ENCODE peak calls at places on chromosomes 3 and 15, in ten cellular contexts. C is neural progenitor cell; K is CD4-positive, alpha-beta T cell; S is HFFc6; E is tibial nerve; R is NB4; M is colonic mucosa; V is ovary; U is GM13977; F is lower lobe of right lung. G is an unnamed sample.

GRCh38 chr3:185656321-185656840 is 70.3 kb downstream of the SENP2 start:
- DNase-seq in U (no peak), C (no peak), R (no peak), M (no peak), S (peak), E (peak), F (no peak), K (no peak), V (peak), G (peak)

GRCh38 chr3:129554356-129555120 is 11.6 kb downstream of the H1-8 start:
- DNase-seq in F (no peak), S (no peak), E (no peak), K (no peak), C (peak), M (no peak), U (no peak), R (peak), V (no peak), G (no peak)

GRCh38 chr3:72390841-72391240 is 457.4 kb downstream of the SHQ1 start:
- DNase-seq in R (no peak), F (no peak), E (no peak), U (no peak), C (peak), V (no peak), S (no peak), M (no peak), K (no peak), G (no peak)

GRCh38 chr3:101816215-101817149 is 32.8 kb upstream of the NFKBIZ start:
- DNase-seq in F (no peak), M (no peak), U (no peak), S (peak), K (no peak), R (no peak), V (no peak), E (no peak), C (no peak), G (no peak)

GRCh38 chr15:64044315-64045105 is 1.8 kb downstream of the DAPK2 start:
- DNase-seq in U (peak), V (no peak), R (peak), K (no peak), M (peak), S (no peak), C (no peak), E (no peak), F (no peak), G (no peak)

GRCh38 chr3:50373146-50373864 is 14.0 kb upstream of the TMEM115 start:
- DNase-seq in K (no peak), E (no peak), M (no peak), V (no peak), U (no peak), C (peak), F (no peak), R (no peak), S (no peak), G (no peak)

GRCh38 chr15:94411279-94411678 is 179.9 kb downstream of the MCTP2 start:
- DNase-seq in R (no peak), U (no peak), S (no peak), F (no peak), V (no peak), E (no peak), M (no peak), K (no peak), C (peak), G (no peak)

GRCh38 chr15:48507416-48508065 is 138.0 kb downstream of the FBN1 start:
- DNase-seq in K (no peak), U (peak), S (peak), C (peak), F (no peak), M (peak), R (peak), V (no peak), E (peak), G (no peak)

GRCh38 chr3:115912372-115912771 is 289.1 kb downstream of the GAP43 start:
- DNase-seq in C (no peak), E (peak), V (peak), U (no peak), F (no peak), S (no peak), M (peak), K (no peak), R (no peak), G (no peak)

GRCh38 chr3:194952882-194953281 is 267.2 kb downstream of the FAM43A start:
- DNase-seq in M (no peak), V (no peak), R (peak), F (no peak), E (no peak), C (no peak), S (no peak), K (no peak), U (no peak), G (no peak)

GRCh38 chr3:177802151-177802900 is 605.0 kb upstream of the TBL1XR1 start:
- DNase-seq in F (no peak), M (no peak), U (no peak), V (no peak), R (no peak), C (no peak), K (no peak), S (peak), E (no peak), G (peak)

GRCh38 chr15:33994005-33994615 is 25.8 kb downstream of the CHRM5 start:
- DNase-seq in E (no peak), R (peak), U (no peak), C (peak), K (no peak), V (no peak), F (no peak), S (peak), M (no peak), G (no peak)

GRCh38 chr15:85314139-85314538 is 66.3 kb upstream of the AKAP13 start:
- DNase-seq in U (no peak), F (no peak), C (no peak), E (no peak), V (no peak), R (no peak), M (no peak), S (no peak), K (no peak), G (no peak)

GRCh38 chr15:85318732-85319076 is 61.7 kb upstream of the AKAP13 start:
- DNase-seq in F (no peak), S (no peak), E (no peak), C (no peak), V (no peak), R (no peak), K (no peak), U (no peak), M (no peak), G (no peak)

GRCh38 chr15:85318048-85318731 is 62.2 kb upstream of the AKAP13 start:
- DNase-seq in E (no peak), F (no peak), C (no peak), M (peak), R (peak), K (no peak), S (peak), U (peak), V (no peak), G (peak)

GRCh38 chr15:85314653-85315052 is 65.8 kb upstream of the AKAP13 start:
- DNase-seq in M (no peak), C (no peak), S (no peak), F (no peak), V (no peak), K (no peak), U (no peak), E (no peak), R (no peak), G (no peak)

DNA sequence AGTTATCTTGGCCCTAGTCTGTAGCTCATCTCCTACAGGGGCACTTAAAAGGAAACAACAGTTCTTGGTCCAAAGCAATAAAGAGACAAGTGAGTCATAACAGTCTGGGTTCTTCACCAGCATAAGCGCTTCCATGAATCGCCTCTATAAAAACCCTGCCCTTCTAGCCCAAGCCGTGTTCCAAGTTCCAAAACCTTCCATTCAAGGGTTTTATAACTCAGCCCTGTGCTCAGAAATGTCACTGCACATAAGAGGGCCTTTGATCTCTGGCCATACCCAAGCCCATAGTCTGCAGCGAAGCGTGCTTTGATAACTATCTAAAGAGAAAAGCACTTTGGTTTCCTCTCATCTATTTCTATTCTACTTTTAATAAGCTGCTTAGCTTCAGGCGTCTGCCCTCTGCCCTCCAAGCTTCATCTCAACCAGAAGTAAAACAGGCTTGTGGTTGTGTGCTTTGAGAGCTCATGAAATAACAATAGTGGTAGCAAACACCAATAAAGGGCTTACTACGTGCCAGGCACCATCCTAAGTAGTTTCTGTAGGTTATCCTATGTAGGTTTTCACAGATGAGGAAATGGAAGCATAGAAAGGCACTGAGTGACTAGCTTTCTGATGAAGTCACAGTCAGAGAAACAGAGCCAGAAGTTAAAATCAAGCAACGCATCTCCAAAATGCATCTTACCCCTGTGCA is 64.0 kb upstream of the AKAP13 start:
- DNase-seq in M (peak), C (peak), K (no peak), E (no peak), R (peak), F (no peak), S (peak), V (no peak), U (no peak), G (no peak)
- TF ChIP-seq CTCF in M (no peak), C (no peak), K (no peak), E (no peak), R (no peak), F (no peak), S (no peak), V (no peak), U (no peak), G (no peak)

DNA sequence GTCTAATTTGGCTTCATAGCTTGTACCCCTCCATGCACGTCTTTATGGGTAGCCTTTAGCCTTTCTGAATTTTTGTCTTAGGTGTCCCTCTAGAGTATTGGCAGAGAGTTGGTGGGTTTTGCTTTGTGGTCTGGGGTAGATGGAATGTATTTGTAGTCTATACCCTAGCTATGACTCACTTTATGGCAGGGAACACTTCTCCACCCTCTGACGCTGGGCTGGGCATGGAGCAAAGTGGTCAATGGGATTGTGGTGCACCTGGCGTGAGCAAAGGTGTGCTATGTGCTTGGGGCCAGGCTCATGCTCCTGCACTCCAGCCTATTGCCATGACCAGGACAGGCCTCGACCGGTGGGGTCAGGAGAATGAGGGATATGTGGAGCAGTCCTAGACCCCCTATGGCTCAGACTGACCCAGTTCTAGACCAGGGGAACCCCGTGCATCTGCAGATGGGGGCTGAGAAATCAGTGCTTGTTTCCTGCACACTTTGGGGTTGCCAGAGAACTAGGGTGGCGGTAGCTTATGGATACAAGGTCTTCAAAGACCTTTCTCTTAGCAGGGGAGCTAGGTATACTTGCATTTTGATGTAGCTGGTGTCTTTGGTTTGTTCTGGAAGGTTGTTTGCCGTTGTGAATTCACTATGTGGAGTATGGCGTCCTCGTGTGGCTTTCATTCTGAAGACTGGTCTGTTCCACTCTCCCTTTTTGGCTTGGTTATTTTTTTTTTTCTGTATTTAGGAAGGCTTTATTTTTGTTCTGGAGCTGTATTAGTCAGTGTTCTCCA is 49.4 kb upstream of the RPL32 start:
- DNase-seq in U (no peak), R (no peak), S (no peak), F (no peak), V (peak), C (no peak), K (no peak), M (no peak), E (no peak), G (no peak)
- TF ChIP-seq CTCF in U (no peak), R (no peak), S (no peak), F (no peak), V (no peak), C (peak), K (no peak), M (no peak), E (no peak), G (no peak)

GRCh38 chr3:38645601-38646000 is 3.9 kb downstream of the SCN5A start:
- DNase-seq in S (no peak), F (no peak), U (peak), E (no peak), M (no peak), C (no peak), R (no peak), K (no peak), V (no peak), G (no peak)

GRCh38 chr3:38646062-38646461 is 3.4 kb downstream of the SCN5A start:
- DNase-seq in R (no peak), S (no peak), U (peak), C (no peak), F (no peak), K (no peak), V (no peak), M (no peak), E (no peak), G (no peak)

GRCh38 chr3:38647217-38647970 is 2.1 kb downstream of the SCN5A start:
- DNase-seq in F (no peak), K (no peak), R (no peak), C (no peak), S (no peak), M (no peak), U (no peak), E (no peak), V (no peak), G (no peak)

GRCh38 chr3:38648024-38648658 is 1.3 kb downstream of the SCN5A start:
- DNase-seq in C (no peak), R (no peak), M (no peak), K (no peak), V (no peak), F (no peak), E (no peak), S (no peak), U (no peak), G (no peak)

DNA sequence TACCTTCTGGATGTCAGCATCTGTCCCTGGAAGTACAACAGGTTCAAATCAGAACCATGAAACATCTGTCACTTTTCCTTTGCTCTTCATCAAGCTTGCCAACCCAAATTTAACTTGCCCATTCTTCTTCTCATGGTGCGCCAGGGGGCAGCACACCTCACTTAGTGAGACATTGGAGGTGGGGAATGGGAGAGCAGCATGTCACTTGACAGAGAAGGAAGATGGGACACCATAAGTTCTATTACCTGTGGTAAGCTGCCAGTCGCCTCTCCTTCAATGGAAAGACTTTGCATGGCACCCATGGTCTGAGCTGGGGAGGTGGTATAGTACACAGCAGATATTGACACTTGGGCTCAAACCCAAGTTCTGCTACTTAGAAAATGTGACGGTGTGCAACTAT is 2.9 kb downstream of the SCN5A start:
- DNase-seq in M (no peak), S (no peak), E (no peak), R (peak), K (no peak), C (peak), F (no peak), U (peak), V (no peak), G (no peak)
- TF ChIP-seq CTCF in M (no peak), S (peak), E (no peak), R (peak), K (no peak), C (peak), F (peak), U (peak), V (no peak), G (peak)

DNA sequence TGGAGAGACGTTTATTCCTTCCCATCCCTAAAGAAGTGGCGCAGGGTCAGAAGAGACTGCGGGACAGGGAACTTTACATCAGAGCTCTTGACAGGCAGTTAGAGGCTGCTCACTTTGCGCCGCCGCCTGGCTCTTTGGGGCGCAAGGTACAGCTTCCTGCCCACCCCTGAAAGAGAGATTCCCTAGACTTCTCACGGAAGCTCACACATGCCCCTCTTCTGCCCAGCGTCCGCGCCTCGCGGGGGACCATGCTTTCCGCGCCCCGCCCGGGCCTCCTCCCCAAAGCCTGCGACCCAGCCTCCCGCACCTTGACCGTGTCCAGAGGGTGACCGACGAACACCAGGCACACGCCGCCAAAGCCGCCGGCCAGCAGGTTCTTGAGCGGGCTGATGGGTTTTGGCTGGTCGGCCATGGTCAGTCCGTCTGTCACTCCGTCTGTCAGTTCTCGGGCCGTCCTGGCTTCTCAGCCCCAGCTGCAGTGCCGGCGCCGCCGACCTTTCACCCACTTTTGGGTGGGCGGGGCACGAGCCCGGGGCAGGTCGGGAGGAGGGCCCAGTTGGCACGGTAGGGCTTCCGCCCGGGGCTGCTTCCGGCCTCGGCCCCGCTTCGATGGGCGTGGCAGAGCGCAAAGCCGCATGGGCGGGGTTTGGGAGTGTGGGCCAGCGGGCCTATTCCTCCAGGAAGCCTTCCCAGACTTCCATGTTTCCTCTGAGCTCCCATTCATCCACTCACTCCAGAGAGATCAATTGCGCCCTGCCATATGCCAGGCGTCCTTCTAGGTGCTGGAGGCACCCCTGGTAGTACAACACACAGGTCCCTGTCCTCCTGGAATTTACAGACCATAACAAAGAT is at the start of gene SLC25A20:
- DNase-seq in V (peak), R (peak), S (peak), K (peak), E (peak), C (peak), U (peak), F (peak), M (peak), G (peak)
- TF ChIP-seq CTCF in V (no peak), R (no peak), S (no peak), K (no peak), E (no peak), C (peak), U (no peak), F (no peak), M (no peak), G (peak)

GRCh38 chr15:73955851-73956250 is 29.6 kb downstream of the LOXL1 start:
- DNase-seq in K (no peak), C (no peak), M (no peak), E (no peak), V (no peak), S (no peak), R (no peak), U (no peak), F (no peak), G (no peak)
- TF ChIP-seq CTCF in K (no peak), C (no peak), M (no peak), E (no peak), V (no peak), S (no peak), R (no peak), U (no peak), F (no peak), G (no peak)

DNA sequence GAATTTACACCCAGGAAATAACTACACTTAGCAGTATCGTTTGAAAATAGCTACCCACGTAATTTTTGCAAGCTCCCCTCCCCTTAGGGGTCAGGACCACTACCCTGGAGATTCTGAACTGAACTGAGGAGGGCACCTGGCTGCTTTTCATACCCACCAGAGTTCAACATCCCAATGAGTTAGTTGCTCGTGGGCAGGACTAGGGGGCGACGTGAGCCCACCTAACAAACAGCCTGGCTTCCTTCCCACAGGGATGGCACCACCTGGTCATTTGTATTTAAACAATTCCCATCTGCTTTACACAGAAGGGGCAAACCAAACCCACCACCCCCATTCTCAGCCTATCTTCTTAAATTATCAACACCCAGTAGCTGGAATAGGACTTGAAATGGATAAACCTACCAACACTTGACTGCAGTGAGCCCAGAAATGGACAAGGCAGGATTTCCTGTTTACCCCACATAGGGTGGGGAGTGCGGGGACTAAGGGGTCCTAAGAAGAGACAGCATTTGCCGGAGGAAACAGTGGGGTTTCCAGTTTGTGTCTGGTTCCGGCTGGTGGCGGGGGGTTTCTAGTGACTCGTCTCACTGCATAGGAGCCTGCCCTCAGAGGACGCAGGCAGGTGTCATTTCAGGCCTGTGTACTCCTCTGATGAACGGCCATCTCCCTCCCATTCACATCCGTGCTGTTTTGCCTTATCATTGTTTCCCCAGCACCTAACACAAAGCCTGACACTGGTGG is 11.6 kb upstream of the VGLL4 start:
- DNase-seq in V (no peak), K (no peak), S (no peak), E (no peak), R (peak), C (peak), M (no peak), U (no peak), F (no peak), G (no peak)
- TF ChIP-seq CTCF in V (no peak), K (no peak), S (peak), E (no peak), R (peak), C (peak), M (no peak), U (peak), F (peak), G (peak)

DNA sequence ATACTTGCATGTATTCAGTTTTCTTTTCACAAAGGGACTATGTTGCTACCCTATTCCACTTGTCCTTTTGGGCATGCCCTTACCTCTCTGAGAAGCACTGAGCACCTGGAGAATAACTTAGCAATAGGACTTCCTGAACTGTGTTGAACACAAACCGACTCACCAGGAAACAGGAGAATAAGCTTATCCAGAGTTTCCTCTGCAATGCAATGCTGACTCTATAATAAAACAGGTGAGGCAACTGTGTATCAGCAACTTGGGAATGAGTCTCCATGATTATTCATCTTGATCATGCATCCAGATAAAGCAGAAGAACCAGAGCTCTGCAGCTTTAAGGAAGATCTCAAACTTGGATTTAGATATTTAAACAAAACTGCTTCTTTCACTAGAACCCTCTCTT is 806.5 kb downstream of the IGSF11 start:
- DNase-seq in E (no peak), S (no peak), F (no peak), K (no peak), R (no peak), V (no peak), M (no peak), U (no peak), C (no peak), G (no peak)
- TF ChIP-seq CTCF in E (no peak), S (no peak), F (no peak), K (no peak), R (no peak), V (no peak), M (no peak), U (no peak), C (no peak), G (no peak)